ENCODE peak calls at places on chromosomes 4 and X, in four cellular contexts. One of them, this sample, is unnamed.

GRCh38 chrX:111854778-111855490 is 21.0 kb upstream of the TRPC5OS start:
- DNase-seq in GM12891: no peak
- DNase-seq in ovary: no peak
- DNase-seq in HCT116: peak; percentile 23
- DNase-seq in this sample: peak; percentile 7

GRCh38 chr4:90833698-90834097 is 706.5 kb downstream of the CCSER1 start:
- DNase-seq in ovary: no peak
- DNase-seq in HCT116: no peak
- DNase-seq in GM12891: no peak
- DNase-seq in this sample: no peak

GRCh38 chr4:13108096-13108495 is 376.0 kb downstream of the RAB28 start:
- DNase-seq in HCT116: no peak
- DNase-seq in ovary: no peak
- DNase-seq in GM12891: no peak
- DNase-seq in this sample: no peak

GRCh38 chr4:552059-552458 is 24.0 kb downstream of the TMEM271 start:
- DNase-seq in HCT116: no peak
- DNase-seq in ovary: no peak
- DNase-seq in GM12891: no peak
- DNase-seq in this sample: no peak

GRCh38 chrX:153878969-153879653 is 6.9 kb downstream of the L1CAM start:
- DNase-seq in ovary: no peak
- DNase-seq in HCT116: no peak
- DNase-seq in GM12891: no peak
- DNase-seq in this sample: no peak

GRCh38 chrX:17584248-17584681 is 153.0 kb upstream of the SCML1 start:
- DNase-seq in GM12891: no peak
- DNase-seq in ovary: no peak
- DNase-seq in HCT116: no peak
- DNase-seq in this sample: no peak

GRCh38 chrX:19725545-19726102 is 161.8 kb downstream of the SH3KBP1 start:
- DNase-seq in GM12891: no peak
- DNase-seq in HCT116: no peak
- DNase-seq in ovary: no peak
- DNase-seq in this sample: no peak

GRCh38 chr4:151922306-151922705 is 161.5 kb upstream of the GATB start:
- DNase-seq in GM12891: no peak
- DNase-seq in ovary: no peak
- DNase-seq in HCT116: no peak
- DNase-seq in this sample: no peak

GRCh38 chr4:142549726-142550463 is 296.2 kb downstream of the INPP4B start:
- DNase-seq in HCT116: peak; percentile 97
- DNase-seq in GM12891: no peak
- DNase-seq in ovary: no peak
- DNase-seq in this sample: peak; percentile 16

GRCh38 chrX:54439967-54440871 is at the start of gene TSR2:
- DNase-seq in HCT116: peak; percentile 72
- DNase-seq in GM12891: peak; percentile 51
- DNase-seq in ovary: peak; percentile 69
- DNase-seq in this sample: peak; percentile 30

GRCh38 chrX:20412871-20413486 is 146.3 kb upstream of the RPS6KA3 start:
- DNase-seq in HCT116: no peak
- DNase-seq in ovary: no peak
- DNase-seq in GM12891: no peak
- DNase-seq in this sample: no peak

GRCh38 chr4:79855081-79855480 is 217.9 kb downstream of the ANTXR2 start:
- DNase-seq in ovary: no peak
- DNase-seq in GM12891: no peak
- DNase-seq in HCT116: no peak
- DNase-seq in this sample: no peak

GRCh38 chr4:18669390-18669789 is 647.8 kb upstream of the LCORL start:
- DNase-seq in ovary: no peak
- DNase-seq in GM12891: no peak
- DNase-seq in HCT116: no peak
- DNase-seq in this sample: no peak

GRCh38 chrX:14712096-14712495 is 160.8 kb downstream of the FANCB start:
- DNase-seq in ovary: no peak
- DNase-seq in GM12891: no peak
- DNase-seq in HCT116: no peak
- DNase-seq in this sample: no peak

GRCh38 chr4:80077639-80078038 is 4.6 kb upstream of the ANTXR2 start:
- DNase-seq in HCT116: no peak
- DNase-seq in GM12891: no peak
- DNase-seq in ovary: no peak
- DNase-seq in this sample: peak; percentile 7

GRCh38 chrX:43165343-43165920 is 387.5 kb upstream of the PPP1R2C start:
- DNase-seq in GM12891: no peak
- DNase-seq in ovary: no peak
- DNase-seq in HCT116: no peak
- DNase-seq in this sample: no peak

GRCh38 chrX:136767104-136767941 is 13.4 kb downstream of the ARHGEF6 start:
- DNase-seq in ovary: peak; percentile 57
- DNase-seq in GM12891: peak; percentile 35
- DNase-seq in HCT116: no peak
- DNase-seq in this sample: peak; percentile 26

GRCh38 chr4:152255437-152255836 is 280.5 kb downstream of the FBXW7 start:
- DNase-seq in HCT116: peak; percentile 48
- DNase-seq in GM12891: no peak
- DNase-seq in ovary: no peak
- DNase-seq in this sample: no peak

GRCh38 chrX:27186671-27187070 is 276.5 kb downstream of the PPP4R3C start:
- DNase-seq in HCT116: peak; percentile 3
- DNase-seq in GM12891: no peak
- DNase-seq in ovary: no peak
- DNase-seq in this sample: no peak

GRCh38 chr4:42159271-42160001 is 7.0 kb upstream of the BEND4 start:
- DNase-seq in HCT116: no peak
- DNase-seq in GM12891: no peak
- DNase-seq in ovary: no peak
- DNase-seq in this sample: no peak

GRCh38 chr4:676871-677235 is 2.5 kb downstream of the MYL5 start:
- DNase-seq in HCT116: no peak
- DNase-seq in GM12891: no peak
- DNase-seq in ovary: no peak
- DNase-seq in this sample: no peak

GRCh38 chr4:123699823-123700822 is 303.5 kb downstream of the SPRY1 start:
- DNase-seq in ovary: no peak
- DNase-seq in GM12891: no peak
- DNase-seq in HCT116: no peak
- DNase-seq in this sample: no peak

GRCh38 chr4:36360755-36361154 is 79.3 kb downstream of the DTHD1 start:
- DNase-seq in ovary: no peak
- DNase-seq in GM12891: no peak
- DNase-seq in HCT116: no peak
- DNase-seq in this sample: no peak

GRCh38 chr4:184628103-184628502 is 21.1 kb downstream of the CASP3 start:
- DNase-seq in ovary: no peak
- DNase-seq in GM12891: no peak
- DNase-seq in HCT116: no peak
- DNase-seq in this sample: no peak

GRCh38 chr4:5874811-5875465 is 17.9 kb downstream of the CRMP1 start:
- DNase-seq in ovary: no peak
- DNase-seq in HCT116: no peak
- DNase-seq in GM12891: no peak
- DNase-seq in this sample: no peak

GRCh38 chr4:81839347-81840042 is 367.8 kb upstream of the RASGEF1B start:
- DNase-seq in HCT116: no peak
- DNase-seq in ovary: no peak
- DNase-seq in GM12891: no peak
- DNase-seq in this sample: no peak

GRCh38 chr4:140372607-140373327 is 679 bp upstream of the SCOC start:
- DNase-seq in ovary: no peak
- DNase-seq in GM12891: peak; percentile 22
- DNase-seq in HCT116: peak; percentile 12
- DNase-seq in this sample: no peak

GRCh38 chr4:170697845-170698244 is 608.1 kb upstream of the AADAT start:
- DNase-seq in ovary: no peak
- DNase-seq in HCT116: no peak
- DNase-seq in GM12891: no peak
- DNase-seq in this sample: no peak

GRCh38 chr4:53150631-53151488 is 215.0 kb downstream of the SCFD2 start:
- DNase-seq in HCT116: no peak
- DNase-seq in ovary: no peak
- DNase-seq in GM12891: no peak
- DNase-seq in this sample: no peak

GRCh38 chr4:792729-793108 is 33.2 kb downstream of the CPLX1 start:
- DNase-seq in HCT116: no peak
- DNase-seq in ovary: no peak
- DNase-seq in GM12891: no peak
- DNase-seq in this sample: no peak

DNA sequence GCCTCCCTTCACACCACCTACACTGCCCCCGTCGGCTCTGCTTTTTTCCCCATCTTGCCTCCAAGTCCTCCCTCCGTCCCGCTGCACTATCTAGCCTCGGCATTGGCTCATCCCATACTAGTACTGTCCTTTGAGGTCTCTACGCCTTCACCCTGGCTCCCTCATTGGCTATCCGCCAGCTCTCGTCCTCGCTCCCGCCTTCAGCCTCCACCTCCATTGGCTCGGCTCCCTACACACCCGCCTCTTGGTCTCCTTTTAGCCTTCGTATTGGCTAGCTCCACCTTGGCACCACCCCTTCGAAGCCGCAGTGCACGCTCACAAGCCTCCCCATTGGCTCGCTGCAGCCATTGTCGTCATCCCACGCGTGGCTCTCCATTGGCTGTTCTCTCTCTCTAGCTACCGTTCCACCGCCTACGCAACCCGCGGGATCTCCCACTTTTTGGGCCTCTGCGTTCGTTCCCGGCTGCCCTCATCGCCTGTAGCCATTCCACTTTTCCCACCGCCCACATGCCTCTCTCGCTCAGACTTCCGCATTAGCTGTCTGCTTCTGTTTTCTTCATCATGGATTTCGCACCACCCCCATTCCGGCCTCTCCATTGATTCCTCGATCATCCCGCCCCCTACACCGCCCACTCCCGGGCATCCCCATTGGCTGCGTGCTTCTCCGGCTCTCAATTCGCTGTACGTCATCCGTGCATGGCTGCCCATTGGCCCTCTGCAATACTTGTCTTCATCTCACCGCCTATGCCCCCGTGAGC is 404 bp upstream of the PPP1R3F start:
- DNase-seq in ovary: peak; percentile 97
- DNase-seq in GM12891: peak; percentile 69
- DNase-seq in HCT116: peak; percentile 96
- DNase-seq in this sample: peak; percentile 79
- TF ChIP-seq POLR2A in ovary: peak; percentile 41
- TF ChIP-seq POLR2A in GM12891: peak; percentile 76
- TF ChIP-seq POLR2A in HCT116: no peak
- TF ChIP-seq POLR2A in this sample: peak; percentile 50

DNA sequence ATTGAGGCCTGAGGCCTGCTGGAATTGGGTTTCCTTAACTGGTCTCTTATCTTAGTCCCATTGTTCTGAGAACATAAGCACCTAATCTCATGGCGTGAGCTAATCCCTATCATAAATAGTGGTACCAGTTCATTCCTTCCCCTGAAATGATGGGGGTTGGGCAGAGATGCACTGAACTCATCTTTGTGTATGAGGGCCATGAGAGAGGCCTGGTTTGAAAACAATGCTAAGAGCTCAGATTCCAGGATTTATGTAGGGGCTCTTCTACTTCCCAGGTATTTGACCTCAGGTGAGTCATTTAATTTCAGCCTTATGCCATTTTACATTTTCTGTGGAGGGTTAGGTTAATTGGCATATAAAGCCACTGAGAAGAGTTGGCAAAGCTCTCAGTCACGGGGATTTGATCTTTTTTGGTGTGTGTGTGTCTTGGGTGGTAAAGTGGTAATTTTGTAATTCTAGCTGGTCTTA is 4.4 kb downstream of the RBM3 start:
- DNase-seq in HCT116: no peak
- DNase-seq in ovary: no peak
- DNase-seq in GM12891: no peak
- DNase-seq in this sample: no peak
- TF ChIP-seq POLR2A in HCT116: no peak
- TF ChIP-seq POLR2A in ovary: no peak
- TF ChIP-seq POLR2A in GM12891: peak; percentile 24
- TF ChIP-seq POLR2A in this sample: no peak

DNA sequence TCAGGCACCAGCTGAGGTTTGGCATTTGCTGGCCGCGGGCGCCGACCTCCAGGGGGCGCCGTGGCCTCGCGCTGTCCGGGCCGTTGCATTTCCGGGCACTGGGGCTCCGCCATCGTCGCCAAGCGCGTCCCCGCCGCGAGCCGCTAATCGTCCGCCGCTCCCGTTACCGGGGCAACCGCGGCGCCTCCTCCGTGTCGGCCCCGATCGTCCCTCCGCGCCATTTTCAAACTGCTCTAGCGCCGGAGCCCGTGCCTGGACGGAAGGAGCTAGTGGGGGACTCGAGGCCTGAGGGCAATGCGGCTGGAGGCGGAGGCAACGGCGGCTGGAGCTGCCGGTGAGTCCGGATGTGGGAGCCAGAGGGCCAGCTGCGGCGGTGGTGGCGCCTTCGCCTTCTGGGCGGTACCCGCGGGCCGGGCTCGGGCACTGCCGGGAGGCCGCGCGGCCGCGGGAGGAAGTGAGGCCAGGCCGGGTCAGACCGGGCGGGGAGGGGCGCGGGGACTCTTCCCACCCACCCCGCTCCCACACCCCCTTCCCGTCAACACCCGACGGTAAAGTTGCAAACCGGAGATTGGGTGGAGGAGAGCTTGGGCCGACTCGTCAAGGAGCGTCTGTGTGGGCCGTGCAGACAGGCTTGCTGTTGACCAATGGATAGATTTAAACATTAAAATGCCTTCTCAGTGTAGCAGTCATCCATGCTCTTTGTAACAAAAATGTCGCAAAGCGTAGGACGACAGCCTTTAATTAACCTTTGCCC is at the start of gene CEP135:
- DNase-seq in HCT116: peak; percentile 77
- DNase-seq in ovary: peak; percentile 93
- DNase-seq in GM12891: peak; percentile 72
- DNase-seq in this sample: peak; percentile 47
- TF ChIP-seq POLR2A in HCT116: peak; percentile 49
- TF ChIP-seq POLR2A in ovary: no peak
- TF ChIP-seq POLR2A in GM12891: no peak
- TF ChIP-seq POLR2A in this sample: peak; percentile 69

DNA sequence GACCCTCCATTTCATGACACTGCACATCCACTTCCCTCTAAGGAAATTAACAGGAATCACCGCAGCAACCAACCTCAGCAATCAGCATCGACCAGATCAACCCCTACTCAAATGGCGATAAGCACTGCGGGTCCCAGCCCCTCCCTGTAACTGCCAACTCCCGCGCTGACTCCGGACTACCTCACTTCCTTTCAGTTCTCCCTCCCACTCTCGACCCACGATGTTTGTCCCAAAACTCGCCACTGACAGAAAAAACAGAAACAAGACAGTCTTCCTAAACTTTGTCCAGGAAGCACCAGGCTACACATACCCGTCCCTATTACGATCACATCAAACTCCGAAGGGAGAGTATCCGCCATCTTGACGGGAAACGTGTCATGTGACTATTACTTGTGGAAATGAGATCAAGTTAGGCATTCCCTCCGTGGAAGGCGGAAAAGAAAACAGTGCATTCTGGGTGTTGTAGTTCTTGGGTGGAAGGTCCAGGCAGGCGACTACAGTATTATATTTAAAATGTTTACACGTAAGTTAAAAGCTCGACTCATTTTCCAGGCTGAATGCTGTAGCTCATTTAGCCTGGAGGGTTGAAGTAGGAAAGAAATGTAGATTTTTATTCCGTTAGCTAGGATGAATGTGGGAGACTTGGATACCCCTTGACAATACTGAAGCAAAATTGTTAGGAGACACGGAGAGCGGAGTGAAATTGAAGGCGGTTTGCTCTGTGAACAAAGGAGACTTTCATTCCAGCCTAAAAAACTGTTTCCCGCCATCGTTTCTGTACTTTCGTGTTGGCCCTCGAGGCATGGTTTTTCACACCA is at the start of gene CHM:
- DNase-seq in GM12891: peak; percentile 36
- DNase-seq in HCT116: peak; percentile 57
- DNase-seq in ovary: peak; percentile 51
- DNase-seq in this sample: peak; percentile 29
- TF ChIP-seq POLR2A in GM12891: peak; percentile 69
- TF ChIP-seq POLR2A in HCT116: peak; percentile 71
- TF ChIP-seq POLR2A in ovary: peak; percentile 33
- TF ChIP-seq POLR2A in this sample: peak; percentile 47